ENCODE peak calls at places on chromosomes 2 and 18, in four cellular contexts. J is HCT116, B is HepG2, P is K562. G is an unnamed sample.

GRCh38 chr2:158006961-158007664 is 94.6 kb upstream of the UPP2 start:
- DNase-seq in J (no peak), B (no peak), P (no peak), G (no peak)

GRCh38 chr2:182049330-182049729 is 63.7 kb downstream of the PPP1R1C start:
- DNase-seq in J (no peak), B (no peak), P (no peak), G (no peak)

GRCh38 chr2:74507926-74508520 is 528 bp upstream of the PCGF1 start:
- DNase-seq in J (no peak), B (no peak), P (peak; percentile 44), G (no peak)

GRCh38 chr2:125858366-125858765 is 797.6 kb upstream of the GYPC start:
- DNase-seq in J (no peak), B (no peak), P (no peak), G (no peak)

GRCh38 chr2:219713110-219713509 is 85.7 kb downstream of the SLC4A3 start:
- DNase-seq in J (no peak), B (peak; percentile 36), P (peak; percentile 65), G (no peak)

GRCh38 chr2:97900806-97901205 is 94.9 kb downstream of the TMEM131 start:
- DNase-seq in J (no peak), B (no peak), P (no peak), G (no peak)

GRCh38 chr2:179410552-179411356 is 146.1 kb upstream of the SESTD1 start:
- DNase-seq in J (peak; percentile 60), B (peak; percentile 77), P (peak; percentile 27), G (no peak)

GRCh38 chr2:241842067-241842415 is 16.7 kb downstream of the PDCD1 start:
- DNase-seq in J (no peak), B (no peak), P (no peak), G (no peak)

GRCh38 chr2:177030391-177031000 is 182.1 kb upstream of the HNRNPA3 start:
- DNase-seq in J (no peak), B (no peak), P (no peak), G (no peak)

GRCh38 chr2:53863538-53864227 is 3.9 kb upstream of the GPR75 start:
- DNase-seq in J (no peak), B (no peak), P (no peak), G (no peak)

GRCh38 chr2:221335106-221335505 is 237.0 kb downstream of the EPHA4 start:
- DNase-seq in J (no peak), B (no peak), P (no peak), G (no peak)

GRCh38 chr2:191929288-191929687 is 82.4 kb upstream of the CAVIN2 start:
- DNase-seq in J (no peak), B (no peak), P (no peak), G (no peak)

GRCh38 chr2:3151153-3151918 is 226.3 kb downstream of the EIPR1 start:
- DNase-seq in J (no peak), B (no peak), P (no peak), G (no peak)

GRCh38 chr2:177193240-177193639 is 19.4 kb upstream of the HNRNPA3 start:
- DNase-seq in J (no peak), B (no peak), P (no peak), G (no peak)

GRCh38 chr2:72561621-72562318 is 264.1 kb downstream of the EXOC6B start:
- DNase-seq in J (no peak), B (peak; percentile 48), P (no peak), G (no peak)

GRCh38 chr18:55136864-55137263 is 177.6 kb upstream of the CCDC68 start:
- DNase-seq in J (no peak), B (no peak), P (no peak), G (no peak)

GRCh38 chr2:180696005-180696404 is 284.4 kb upstream of the UBE2E3 start:
- DNase-seq in J (no peak), B (no peak), P (no peak), G (no peak)

GRCh38 chr2:233829193-233830110 is 24.9 kb downstream of the HJURP start:
- DNase-seq in J (no peak), B (no peak), P (no peak), G (no peak)

GRCh38 chr2:224181534-224182155 is 142.6 kb upstream of the SERPINE2 start:
- DNase-seq in J (no peak), B (no peak), P (no peak), G (no peak)

GRCh38 chr2:230254152-230254881 is 28.8 kb downstream of the SP140 start:
- DNase-seq in J (no peak), B (no peak), P (no peak), G (no peak)

GRCh38 chr2:51103205-51103604 is 71.3 kb upstream of the NRXN1 start:
- DNase-seq in J (peak; percentile 4), B (peak; percentile 49), P (no peak), G (no peak)

GRCh38 chr2:51108794-51109193 is 76.9 kb upstream of the NRXN1 start:
- DNase-seq in J (no peak), B (no peak), P (no peak), G (no peak)
- TF ChIP-seq TCF7L2 in J (no peak), B (no peak), P (no peak), G (no peak)

GRCh38 chr18:44742126-44742525 is 61.4 kb downstream of the SETBP1 start:
- DNase-seq in J (no peak), B (no peak), P (no peak), G (no peak)

GRCh38 chr18:44742741-44743311 is 62.1 kb downstream of the SETBP1 start:
- DNase-seq in J (no peak), B (no peak), P (no peak), G (no peak)

GRCh38 chr18:44743626-44744025 is 62.9 kb downstream of the SETBP1 start:
- DNase-seq in J (no peak), B (no peak), P (no peak), G (no peak)

GRCh38 chr18:44747157-44747556 is 66.5 kb downstream of the SETBP1 start:
- DNase-seq in J (no peak), B (no peak), P (no peak), G (no peak)

GRCh38 chr18:44744206-44745180 is 63.8 kb downstream of the SETBP1 start:
- DNase-seq in J (no peak), B (no peak), P (peak; percentile 14), G (no peak)
- TF ChIP-seq SIN3A in J (no peak), B (no peak), P (no peak), G (no peak)

DNA sequence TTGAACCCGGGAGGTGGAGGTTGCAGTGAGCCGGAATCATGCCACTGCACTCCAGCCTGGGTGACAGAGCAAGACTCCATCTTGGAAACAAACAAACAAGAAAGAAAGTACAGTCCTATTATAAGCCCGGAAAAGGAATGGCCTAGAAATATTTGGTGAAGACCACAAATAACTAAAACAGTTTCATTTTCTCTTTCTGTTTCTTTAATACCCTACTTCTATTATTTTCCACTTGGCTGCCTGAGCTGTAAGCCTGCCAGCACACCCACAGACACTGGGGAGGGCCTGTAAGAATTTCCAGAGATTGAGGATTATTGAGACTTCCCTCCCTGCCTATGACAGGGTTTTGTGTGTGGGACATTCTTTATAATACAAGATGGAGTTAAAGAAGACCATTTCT is 188.0 kb upstream of the DCC start:
- DNase-seq in J (no peak), B (no peak), P (no peak), G (no peak)
- TF ChIP-seq TCF7L2 in J (no peak), B (no peak), P (no peak), G (no peak)

GRCh38 chr2:48768669-48769068 is 13.1 kb upstream of the LHCGR start:
- DNase-seq in J (no peak), B (no peak), P (no peak), G (no peak)
- TF ChIP-seq SIN3A in J (no peak), B (no peak), P (no peak), G (no peak)

DNA sequence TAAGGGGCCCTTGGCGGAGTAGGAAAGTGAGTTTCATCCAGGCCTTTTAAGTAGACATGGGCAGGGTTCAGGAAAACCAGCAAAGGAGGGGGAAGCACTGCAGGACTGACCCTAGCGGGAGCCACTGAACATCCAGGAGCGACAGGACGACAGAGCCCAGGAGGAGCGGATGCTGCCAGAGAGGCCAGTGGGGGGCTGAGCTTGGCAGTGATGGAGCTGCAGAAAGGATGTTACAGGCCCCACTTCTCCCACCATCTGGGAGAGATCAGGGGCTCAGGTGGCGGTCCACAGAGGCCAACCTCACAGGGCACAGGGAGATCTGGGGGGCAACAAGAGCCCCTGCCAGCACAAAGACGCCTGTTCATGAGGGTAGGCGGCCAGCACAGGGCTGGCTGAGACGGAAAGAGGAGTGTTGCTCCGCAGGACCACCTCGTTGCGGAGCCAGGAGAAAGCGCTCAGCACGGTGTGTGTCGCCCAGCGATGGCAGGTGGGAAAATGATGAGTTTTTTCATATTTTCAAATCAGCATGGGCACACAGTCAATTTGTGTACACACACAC is 63.4 kb downstream of the NDUFA10 start:
- DNase-seq in J (no peak), B (no peak), P (no peak), G (no peak)
- TF ChIP-seq TCF7L2 in J (no peak), B (no peak), P (no peak), G (no peak)

DNA sequence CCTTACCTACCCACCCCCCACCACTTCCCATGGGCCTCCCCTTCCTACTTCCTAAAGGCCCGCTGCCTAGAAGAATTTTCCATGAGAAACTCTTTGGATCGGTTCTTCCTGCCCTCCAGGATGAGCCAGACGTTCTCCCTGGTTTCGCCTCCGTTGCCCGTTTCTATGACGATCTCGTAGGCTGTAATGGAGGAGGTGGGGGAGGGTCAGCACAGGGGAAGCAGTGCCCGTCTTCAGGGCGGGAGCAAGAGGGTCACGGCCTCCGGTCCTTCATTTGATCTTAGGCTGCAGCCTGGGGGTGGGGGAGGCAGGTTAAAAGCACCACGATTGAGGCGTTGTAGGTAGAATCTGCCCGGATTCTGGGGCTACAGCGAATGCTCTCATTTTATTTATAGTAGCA is 172.0 kb downstream of the LOXHD1 start:
- DNase-seq in J (no peak), B (no peak), P (no peak), G (no peak)
- TF ChIP-seq SIN3A in J (no peak), B (no peak), P (no peak), G (no peak)

GRCh38 chr2:145277922-145278321 is 758.0 kb upstream of the ZEB2 start:
- DNase-seq in J (no peak), B (no peak), P (no peak), G (no peak)

GRCh38 chr2:145284551-145284950 is 764.6 kb upstream of the ZEB2 start:
- DNase-seq in J (no peak), B (no peak), P (no peak), G (no peak)

GRCh38 chr2:145286716-145287115 is 766.8 kb upstream of the ZEB2 start:
- DNase-seq in J (no peak), B (no peak), P (no peak), G (no peak)

GRCh38 chr2:145287686-145288085 is 767.8 kb upstream of the ZEB2 start:
- DNase-seq in J (no peak), B (no peak), P (no peak), G (no peak)

DNA sequence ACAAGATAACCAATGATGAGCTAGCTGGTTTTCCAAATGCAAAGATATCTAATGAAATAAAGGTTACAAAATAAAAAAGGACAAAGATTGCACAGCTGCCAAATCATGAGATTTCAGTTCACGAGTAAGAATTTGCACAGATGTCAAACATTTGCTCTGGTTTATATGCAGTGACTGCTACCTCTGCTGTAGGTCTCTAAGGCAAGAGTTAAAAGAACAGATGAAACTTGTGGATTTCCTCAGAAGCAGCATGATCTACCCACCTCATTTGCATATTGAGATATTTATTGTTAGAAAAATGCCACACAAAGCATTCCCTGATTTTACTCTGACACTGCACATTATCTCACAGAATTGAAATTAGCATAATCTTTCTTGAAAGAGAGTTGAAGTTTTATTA is 763.2 kb upstream of the ZEB2 start:
- DNase-seq in J (no peak), B (no peak), P (no peak), G (no peak)
- TF ChIP-seq TCF7L2 in J (no peak), B (no peak), P (no peak), G (no peak)

G was measured in Panc1.